ENCODE peak calls at places on chromosome 4, in six cellular contexts. One of them, this sample, is unnamed. For H3K36me3, the result is how much of the 10 kb centered on the place peaks cover.

GRCh38 chr4:38870098-38870850 is 2.7 kb downstream of the FAM114A1 start:
- DNase-seq in naive thymus-derived CD4-positive, alpha-beta T cell: no peak
- DNase-seq in GM23338: no peak
- DNase-seq in esophagus squamous epithelium: no peak
- DNase-seq in brain microvascular endothelial cell: no peak
- DNase-seq in cardiac muscle cell: no peak
- DNase-seq in this sample: peak

GRCh38 chr4:88738146-88738545 is 40.5 kb upstream of the NAP1L5 start:
- DNase-seq in esophagus squamous epithelium: no peak
- DNase-seq in brain microvascular endothelial cell: no peak
- DNase-seq in cardiac muscle cell: no peak
- DNase-seq in naive thymus-derived CD4-positive, alpha-beta T cell: no peak
- DNase-seq in GM23338: no peak
- DNase-seq in this sample: no peak

GRCh38 chr4:15479089-15479912 is 9.6 kb downstream of the CC2D2A start:
- DNase-seq in GM23338: peak
- DNase-seq in cardiac muscle cell: peak
- DNase-seq in naive thymus-derived CD4-positive, alpha-beta T cell: no peak
- DNase-seq in brain microvascular endothelial cell: peak
- DNase-seq in esophagus squamous epithelium: no peak
- DNase-seq in this sample: no peak

GRCh38 chr4:145938618-145939177 is at the start of gene ZNF827:
- DNase-seq in brain microvascular endothelial cell: peak
- DNase-seq in cardiac muscle cell: peak
- DNase-seq in esophagus squamous epithelium: peak
- DNase-seq in GM23338: peak
- DNase-seq in naive thymus-derived CD4-positive, alpha-beta T cell: peak
- DNase-seq in this sample: peak

GRCh38 chr4:110211007-110211769 is 12.8 kb upstream of the ELOVL6 start:
- DNase-seq in esophagus squamous epithelium: no peak
- DNase-seq in brain microvascular endothelial cell: no peak
- DNase-seq in cardiac muscle cell: peak
- DNase-seq in naive thymus-derived CD4-positive, alpha-beta T cell: no peak
- DNase-seq in GM23338: peak
- DNase-seq in this sample: no peak

GRCh38 chr4:88008133-88008621 is 742 bp downstream of the PKD2 start:
- DNase-seq in naive thymus-derived CD4-positive, alpha-beta T cell: no peak
- DNase-seq in GM23338: peak
- DNase-seq in esophagus squamous epithelium: no peak
- DNase-seq in cardiac muscle cell: peak
- DNase-seq in brain microvascular endothelial cell: peak
- DNase-seq in this sample: no peak

GRCh38 chr4:80183196-80184052 is 13.9 kb upstream of the PRDM8 start:
- DNase-seq in naive thymus-derived CD4-positive, alpha-beta T cell: peak
- DNase-seq in brain microvascular endothelial cell: no peak
- DNase-seq in esophagus squamous epithelium: no peak
- DNase-seq in cardiac muscle cell: no peak
- DNase-seq in GM23338: peak
- DNase-seq in this sample: peak

GRCh38 chr4:8038702-8039251 is 99.1 kb upstream of the AFAP1 start:
- DNase-seq in esophagus squamous epithelium: no peak
- DNase-seq in brain microvascular endothelial cell: no peak
- DNase-seq in cardiac muscle cell: peak
- DNase-seq in naive thymus-derived CD4-positive, alpha-beta T cell: no peak
- DNase-seq in GM23338: no peak
- DNase-seq in this sample: no peak

GRCh38 chr4:40321671-40322131 is 13.4 kb upstream of the CHRNA9 start:
- DNase-seq in cardiac muscle cell: no peak
- DNase-seq in GM23338: no peak
- DNase-seq in brain microvascular endothelial cell: peak
- DNase-seq in esophagus squamous epithelium: no peak
- DNase-seq in naive thymus-derived CD4-positive, alpha-beta T cell: no peak
- DNase-seq in this sample: no peak

GRCh38 chr4:127846765-127847164 is 33.9 kb upstream of the PLK4 start:
- DNase-seq in cardiac muscle cell: no peak
- DNase-seq in esophagus squamous epithelium: no peak
- DNase-seq in naive thymus-derived CD4-positive, alpha-beta T cell: no peak
- DNase-seq in brain microvascular endothelial cell: no peak
- DNase-seq in GM23338: no peak
- DNase-seq in this sample: no peak

GRCh38 chr4:174517502-174517901 is 4.8 kb downstream of the HPGD start:
- DNase-seq in GM23338: no peak
- DNase-seq in esophagus squamous epithelium: no peak
- DNase-seq in brain microvascular endothelial cell: no peak
- DNase-seq in naive thymus-derived CD4-positive, alpha-beta T cell: no peak
- DNase-seq in cardiac muscle cell: no peak
- DNase-seq in this sample: no peak

GRCh38 chr4:170270628-170271027 is 180.9 kb upstream of the AADAT start:
- DNase-seq in GM23338: no peak
- DNase-seq in brain microvascular endothelial cell: no peak
- DNase-seq in naive thymus-derived CD4-positive, alpha-beta T cell: no peak
- DNase-seq in cardiac muscle cell: no peak
- DNase-seq in esophagus squamous epithelium: no peak
- DNase-seq in this sample: no peak

GRCh38 chr4:110107868-110108267 is 90.5 kb downstream of the ELOVL6 start:
- DNase-seq in GM23338: no peak
- DNase-seq in naive thymus-derived CD4-positive, alpha-beta T cell: no peak
- DNase-seq in cardiac muscle cell: no peak
- DNase-seq in brain microvascular endothelial cell: no peak
- DNase-seq in esophagus squamous epithelium: no peak
- DNase-seq in this sample: no peak

GRCh38 chr4:41146196-41146595 is 68.1 kb downstream of the APBB2 start:
- DNase-seq in esophagus squamous epithelium: no peak
- DNase-seq in naive thymus-derived CD4-positive, alpha-beta T cell: no peak
- DNase-seq in cardiac muscle cell: no peak
- DNase-seq in brain microvascular endothelial cell: no peak
- DNase-seq in GM23338: no peak
- DNase-seq in this sample: no peak

GRCh38 chr4:48642421-48643144 is 137.5 kb downstream of the FRYL start:
- DNase-seq in naive thymus-derived CD4-positive, alpha-beta T cell: no peak
- DNase-seq in GM23338: no peak
- DNase-seq in brain microvascular endothelial cell: no peak
- DNase-seq in cardiac muscle cell: no peak
- DNase-seq in esophagus squamous epithelium: no peak
- DNase-seq in this sample: no peak

GRCh38 chr4:158938462-158939044 is 164.3 kb upstream of the RAPGEF2 start:
- DNase-seq in esophagus squamous epithelium: no peak
- DNase-seq in GM23338: peak
- DNase-seq in naive thymus-derived CD4-positive, alpha-beta T cell: no peak
- DNase-seq in cardiac muscle cell: no peak
- DNase-seq in brain microvascular endothelial cell: no peak
- DNase-seq in this sample: no peak

GRCh38 chr4:74534936-74535335 is 90.0 kb downstream of the AREG start:
- DNase-seq in naive thymus-derived CD4-positive, alpha-beta T cell: no peak
- DNase-seq in GM23338: no peak
- DNase-seq in brain microvascular endothelial cell: no peak
- DNase-seq in cardiac muscle cell: no peak
- DNase-seq in esophagus squamous epithelium: no peak
- DNase-seq in this sample: no peak

GRCh38 chr4:83362492-83363329 is 28.1 kb upstream of the HPSE start:
- DNase-seq in naive thymus-derived CD4-positive, alpha-beta T cell: no peak
- DNase-seq in brain microvascular endothelial cell: peak
- DNase-seq in GM23338: peak
- DNase-seq in esophagus squamous epithelium: no peak
- DNase-seq in cardiac muscle cell: no peak
- DNase-seq in this sample: no peak

GRCh38 chr4:85867281-85867680 is 392.3 kb downstream of the ARHGAP24 start:
- DNase-seq in esophagus squamous epithelium: no peak
- DNase-seq in GM23338: no peak
- DNase-seq in brain microvascular endothelial cell: no peak
- DNase-seq in cardiac muscle cell: no peak
- DNase-seq in naive thymus-derived CD4-positive, alpha-beta T cell: no peak
- DNase-seq in this sample: no peak

GRCh38 chr4:138275946-138276621 is 33.9 kb upstream of the SLC7A11 start:
- DNase-seq in naive thymus-derived CD4-positive, alpha-beta T cell: no peak
- DNase-seq in cardiac muscle cell: no peak
- DNase-seq in GM23338: no peak
- DNase-seq in brain microvascular endothelial cell: peak
- DNase-seq in esophagus squamous epithelium: no peak
- DNase-seq in this sample: no peak

GRCh38 chr4:139279723-139280620 is at the start of gene MGARP:
- DNase-seq in esophagus squamous epithelium: no peak
- DNase-seq in brain microvascular endothelial cell: no peak
- DNase-seq in naive thymus-derived CD4-positive, alpha-beta T cell: peak
- DNase-seq in cardiac muscle cell: peak
- DNase-seq in GM23338: peak
- DNase-seq in this sample: no peak

GRCh38 chr4:115076691-115077090 is 36.7 kb downstream of the NDST4 start:
- DNase-seq in cardiac muscle cell: no peak
- DNase-seq in esophagus squamous epithelium: no peak
- DNase-seq in brain microvascular endothelial cell: no peak
- DNase-seq in naive thymus-derived CD4-positive, alpha-beta T cell: no peak
- DNase-seq in GM23338: no peak
- DNase-seq in this sample: no peak

GRCh38 chr4:88858752-88859151 is 161.1 kb upstream of the NAP1L5 start:
- DNase-seq in cardiac muscle cell: no peak
- DNase-seq in esophagus squamous epithelium: no peak
- DNase-seq in brain microvascular endothelial cell: no peak
- DNase-seq in GM23338: no peak
- DNase-seq in naive thymus-derived CD4-positive, alpha-beta T cell: no peak
- DNase-seq in this sample: no peak

DNA sequence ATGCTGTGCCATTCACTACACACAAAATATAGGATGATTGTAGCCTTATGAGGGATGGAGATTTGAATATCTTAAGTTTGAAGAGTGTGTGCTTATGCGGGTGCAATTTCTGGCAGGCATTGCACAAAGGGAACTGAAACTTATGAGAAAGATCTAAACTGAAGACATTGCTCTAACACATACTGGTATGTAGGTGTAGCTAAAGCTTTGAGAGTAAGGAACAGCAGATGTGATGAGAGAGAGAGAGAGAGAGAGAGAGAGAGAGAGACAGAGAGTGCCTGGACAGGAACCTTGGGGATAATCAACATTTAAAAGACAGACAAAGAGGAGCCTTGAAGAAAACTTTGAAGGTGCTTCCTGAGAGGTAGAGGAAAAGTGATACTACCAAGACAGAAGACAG is 379.7 kb downstream of the SPRY1 start:
- DNase-seq in GM23338: no peak
- DNase-seq in cardiac muscle cell: no peak
- DNase-seq in naive thymus-derived CD4-positive, alpha-beta T cell: no peak
- DNase-seq in brain microvascular endothelial cell: no peak
- DNase-seq in esophagus squamous epithelium: no peak
- DNase-seq in this sample: no peak
- H3K36me3 ChIP-seq in GM23338: under half
- H3K36me3 ChIP-seq in cardiac muscle cell: under half
- H3K36me3 ChIP-seq in naive thymus-derived CD4-positive, alpha-beta T cell: under half
- H3K36me3 ChIP-seq in brain microvascular endothelial cell: under half
- H3K36me3 ChIP-seq in esophagus squamous epithelium: under half
- H3K36me3 ChIP-seq in this sample: under half

DNA sequence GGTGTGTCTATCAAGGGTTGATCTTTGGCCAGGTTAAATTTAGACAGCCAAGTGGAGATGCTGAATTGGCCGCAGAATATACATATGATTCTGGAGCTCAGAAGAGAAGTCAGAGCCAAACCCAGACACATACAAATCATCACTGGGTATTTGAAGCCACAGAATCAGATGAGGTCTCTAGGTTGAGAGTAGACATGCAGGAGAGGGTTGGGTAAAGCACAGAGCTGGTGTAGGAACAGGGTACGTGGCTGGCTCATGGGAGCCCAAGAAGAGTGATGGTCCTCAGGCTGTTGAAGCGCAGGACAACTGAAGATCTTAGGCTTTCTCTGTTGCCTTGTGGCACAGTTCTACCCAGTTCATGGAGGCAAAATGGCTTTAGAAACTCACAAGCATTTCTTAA is 37.7 kb downstream of the ADAMTS3 start:
- DNase-seq in brain microvascular endothelial cell: no peak
- DNase-seq in GM23338: no peak
- DNase-seq in cardiac muscle cell: no peak
- DNase-seq in naive thymus-derived CD4-positive, alpha-beta T cell: no peak
- DNase-seq in esophagus squamous epithelium: no peak
- DNase-seq in this sample: no peak
- H3K36me3 ChIP-seq in brain microvascular endothelial cell: under half
- H3K36me3 ChIP-seq in GM23338: under half
- H3K36me3 ChIP-seq in cardiac muscle cell: under half
- H3K36me3 ChIP-seq in naive thymus-derived CD4-positive, alpha-beta T cell: under half
- H3K36me3 ChIP-seq in esophagus squamous epithelium: under half
- H3K36me3 ChIP-seq in this sample: under half

DNA sequence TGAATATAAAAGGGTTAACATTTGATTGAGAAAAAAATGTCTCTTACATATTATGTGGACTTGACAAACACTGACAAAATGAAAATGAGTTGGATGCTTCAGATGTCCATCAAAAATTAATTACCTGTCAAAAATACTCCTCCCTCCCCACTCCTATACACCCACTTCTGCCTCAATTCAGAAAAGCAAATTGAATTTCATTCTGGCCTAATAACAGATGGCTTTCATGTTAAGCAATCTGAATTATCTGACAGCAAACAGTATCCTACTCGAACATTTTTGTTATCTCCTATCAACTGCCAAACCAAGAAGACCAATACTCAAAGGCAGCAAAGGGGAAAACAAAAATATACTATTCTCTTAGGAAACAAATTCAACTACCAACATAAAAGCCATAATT is 44.0 kb downstream of the ATP8A1 start:
- DNase-seq in naive thymus-derived CD4-positive, alpha-beta T cell: no peak
- DNase-seq in GM23338: no peak
- DNase-seq in brain microvascular endothelial cell: no peak
- DNase-seq in esophagus squamous epithelium: no peak
- DNase-seq in cardiac muscle cell: no peak
- DNase-seq in this sample: no peak
- H3K36me3 ChIP-seq in naive thymus-derived CD4-positive, alpha-beta T cell: under half
- H3K36me3 ChIP-seq in GM23338: under half
- H3K36me3 ChIP-seq in brain microvascular endothelial cell: under half
- H3K36me3 ChIP-seq in esophagus squamous epithelium: under half
- H3K36me3 ChIP-seq in cardiac muscle cell: under half
- H3K36me3 ChIP-seq in this sample: under half

GRCh38 chr4:3522326-3522640 is 9.9 kb downstream of the LRPAP1 start:
- DNase-seq in brain microvascular endothelial cell: no peak
- DNase-seq in naive thymus-derived CD4-positive, alpha-beta T cell: no peak
- DNase-seq in cardiac muscle cell: no peak
- DNase-seq in esophagus squamous epithelium: no peak
- DNase-seq in GM23338: no peak
- DNase-seq in this sample: no peak
- H3K36me3 ChIP-seq in brain microvascular endothelial cell: under half
- H3K36me3 ChIP-seq in naive thymus-derived CD4-positive, alpha-beta T cell: half or more
- H3K36me3 ChIP-seq in cardiac muscle cell: under half
- H3K36me3 ChIP-seq in esophagus squamous epithelium: half or more
- H3K36me3 ChIP-seq in GM23338: under half
- H3K36me3 ChIP-seq in this sample: half or more

GRCh38 chr4:1819284-1819683 is 26.2 kb downstream of the FGFR3 start:
- DNase-seq in GM23338: no peak
- DNase-seq in brain microvascular endothelial cell: no peak
- DNase-seq in cardiac muscle cell: no peak
- DNase-seq in naive thymus-derived CD4-positive, alpha-beta T cell: no peak
- DNase-seq in esophagus squamous epithelium: no peak
- DNase-seq in this sample: no peak
- H3K36me3 ChIP-seq in GM23338: under half
- H3K36me3 ChIP-seq in brain microvascular endothelial cell: half or more
- H3K36me3 ChIP-seq in cardiac muscle cell: under half
- H3K36me3 ChIP-seq in naive thymus-derived CD4-positive, alpha-beta T cell: half or more
- H3K36me3 ChIP-seq in esophagus squamous epithelium: half or more
- H3K36me3 ChIP-seq in this sample: half or more